ENCODE peak calls at places on chromosomes 12 and 14, in six cellular contexts. E is DND-41; Q is right cardiac atrium; T is uterus; A is naive thymus-derived CD4-positive, alpha-beta T cell; P is fibroblast of lung. V is an unnamed sample. For H3K9me3 and H3K4me1, the result is how much of the 10 kb centered on the place peaks cover.

GRCh38 chr12:46523863-46524770 is 151.5 kb upstream of the SLC38A2 start:
- DNase-seq in E (peak), Q (no peak), T (no peak), A (peak), P (peak), V (no peak)

GRCh38 chr14:71833476-71833875 is 98.8 kb upstream of the RGS6 start:
- DNase-seq in E (no peak), Q (no peak), T (no peak), A (no peak), P (no peak), V (no peak)

GRCh38 chr12:87779858-87780498 is 249.2 kb downstream of the C12orf50 start:
- DNase-seq in E (no peak), Q (no peak), T (no peak), A (no peak), P (no peak), V (no peak)

GRCh38 chr12:31590730-31591307 is at the start of gene DENND5B:
- DNase-seq in E (peak), Q (peak), T (peak), A (no peak), P (peak), V (no peak)

GRCh38 chr12:13425766-13426165 is 229.2 kb downstream of the EMP1 start:
- DNase-seq in E (no peak), Q (no peak), T (no peak), A (no peak), P (peak), V (no peak)

GRCh38 chr12:105418232-105418631 is 87.7 kb downstream of the C12orf75 start:
- DNase-seq in E (no peak), Q (no peak), T (no peak), A (no peak), P (peak), V (no peak)

GRCh38 chr14:100056964-100057817 is 8.0 kb upstream of the EVL start:
- DNase-seq in E (peak), Q (no peak), T (no peak), A (peak), P (no peak), V (no peak)

GRCh38 chr12:123576611-123577010 is 7.7 kb upstream of the TMED2 start:
- DNase-seq in E (no peak), Q (no peak), T (no peak), A (no peak), P (peak), V (no peak)

GRCh38 chr12:3752096-3752709 is 706 bp downstream of the CRACR2A start:
- DNase-seq in E (peak), Q (peak), T (peak), A (peak), P (peak), V (no peak)

GRCh38 chr14:70317969-70318634 is 41.4 kb downstream of the COX16 start:
- DNase-seq in E (no peak), Q (no peak), T (no peak), A (no peak), P (peak), V (no peak)

GRCh38 chr12:65522956-65523857 is 244.7 kb downstream of the MSRB3 start:
- DNase-seq in E (no peak), Q (no peak), T (peak), A (no peak), P (peak), V (no peak)

GRCh38 chr12:131363841-131364425 is 347.0 kb upstream of the SFSWAP start:
- DNase-seq in E (no peak), Q (no peak), T (no peak), A (no peak), P (no peak), V (no peak)

GRCh38 chr12:122250536-122250935 is 15.8 kb downstream of the VPS33A start:
- DNase-seq in E (no peak), Q (no peak), T (no peak), A (no peak), P (no peak), V (no peak)

GRCh38 chr12:26116829-26117228 is 8.0 kb downstream of the BHLHE41 start:
- DNase-seq in E (no peak), Q (no peak), T (no peak), A (no peak), P (peak), V (no peak)

GRCh38 chr12:46160081-46160980 is 108.5 kb downstream of the SLC38A1 start:
- DNase-seq in E (no peak), Q (peak), T (peak), A (no peak), P (peak), V (no peak)

GRCh38 chr12:19454837-19455236 is 15.5 kb downstream of the AEBP2 start:
- DNase-seq in E (no peak), Q (no peak), T (no peak), A (no peak), P (no peak), V (no peak)

GRCh38 chr14:104143521-104144452 is 5.4 kb downstream of the KIF26A start:
- DNase-seq in E (no peak), Q (peak), T (no peak), A (no peak), P (no peak), V (no peak)

GRCh38 chr12:52184813-52185212 is 7.0 kb downstream of the KRT80 start:
- DNase-seq in E (no peak), Q (no peak), T (no peak), A (no peak), P (no peak), V (no peak)

DNA sequence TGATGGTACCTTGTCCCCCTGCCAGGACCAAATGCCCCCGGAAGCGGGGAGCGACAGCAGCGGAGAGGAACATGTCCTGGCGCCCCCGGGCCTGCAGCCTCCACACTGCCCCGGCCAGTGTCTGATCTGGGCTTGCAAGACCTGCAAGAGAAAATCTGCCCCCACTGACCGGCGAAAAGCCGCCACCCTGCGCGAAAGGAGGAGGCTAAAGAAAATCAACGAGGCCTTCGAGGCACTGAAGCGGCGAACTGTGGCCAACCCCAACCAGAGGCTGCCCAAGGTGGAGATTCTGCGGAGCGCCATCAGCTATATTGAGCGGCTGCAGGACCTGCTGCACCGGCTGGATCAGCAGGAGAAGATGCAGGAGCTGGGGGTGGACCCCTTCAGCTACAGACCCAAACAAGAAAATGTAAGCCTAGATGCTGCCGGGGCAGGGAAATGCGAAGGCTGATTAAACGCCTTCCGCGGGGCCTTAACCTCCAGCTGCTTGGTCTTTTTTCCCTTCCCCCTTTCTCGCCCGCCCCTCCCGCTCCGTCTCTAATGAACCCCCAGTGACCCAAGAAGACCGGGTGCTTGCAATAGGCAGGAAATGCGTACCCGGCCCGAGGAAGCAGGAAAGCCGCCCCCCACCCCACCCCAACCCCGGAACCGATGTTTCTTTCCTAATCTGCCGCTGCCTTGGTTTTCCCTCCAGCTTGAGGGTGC is 548 bp downstream of the MYF6 start:
- DNase-seq in E (no peak), Q (peak), T (no peak), A (no peak), P (no peak), V (no peak)
- H3K4me3 ChIP-seq in E (no peak), Q (peak), T (no peak), A (no peak), P (no peak), V (no peak)

GRCh38 chr14:106317593-106317992 is 791.2 kb downstream of the TMEM121 start:
- DNase-seq in E (peak), Q (no peak), T (no peak), A (no peak), P (no peak), V (no peak)

GRCh38 chr14:106318700-106319099 is 792.3 kb downstream of the TMEM121 start:
- DNase-seq in E (peak), Q (peak), T (no peak), A (peak), P (no peak), V (no peak)
- H3K9me3 ChIP-seq in E (under half), Q (under half), T (under half), A (under half), P (under half), V (under half)

DNA sequence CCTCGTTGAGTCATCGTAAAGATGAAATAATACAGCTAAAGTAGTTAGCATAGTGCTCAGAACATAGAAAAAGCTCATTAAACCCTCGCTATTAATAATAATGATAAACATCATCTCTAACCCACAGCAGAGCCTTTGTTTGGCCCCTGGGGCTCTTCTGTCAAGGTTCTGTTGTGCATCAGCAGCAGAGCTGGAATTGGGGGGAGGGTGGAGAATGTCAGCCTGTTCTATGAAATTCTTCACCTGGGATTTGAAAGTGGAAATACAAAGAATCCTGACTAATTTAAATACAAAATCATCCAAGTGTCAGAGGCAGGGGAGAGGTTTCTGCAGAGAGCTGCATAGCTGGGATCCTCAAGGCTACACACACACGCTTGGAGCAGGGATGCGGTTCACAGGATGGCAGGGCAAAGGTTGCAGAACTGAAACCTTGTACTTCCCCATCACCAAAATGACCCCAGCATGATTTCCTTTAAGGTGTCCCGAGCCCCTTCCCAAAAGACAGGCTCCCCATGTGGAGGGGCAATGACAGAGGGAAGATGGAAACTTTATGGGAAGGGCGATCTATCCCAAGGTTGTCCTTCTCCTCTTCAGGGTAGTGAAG is 71.8 kb downstream of the DAD1 start:
- DNase-seq in E (no peak), Q (no peak), T (no peak), A (no peak), P (no peak), V (no peak)
- H3K4me1 ChIP-seq in E (under half), Q (under half), T (under half), A (half or more), P (under half), V (under half)

GRCh38 chr12:14628771-14629170 is 61.1 kb upstream of the PLBD1 start:
- DNase-seq in E (no peak), Q (no peak), T (no peak), A (no peak), P (no peak), V (no peak)
- H3K4me3 ChIP-seq in E (no peak), Q (no peak), T (no peak), A (no peak), P (no peak), V (no peak)

GRCh38 chr14:105883066-105884005 is 357.0 kb downstream of the TMEM121 start:
- DNase-seq in E (no peak), Q (peak), T (peak), A (no peak), P (no peak), V (no peak)
- H3K9me3 ChIP-seq in E (under half), Q (under half), T (under half), A (under half), P (under half), V (under half)

GRCh38 chr12:76029982-76030377 is 1.6 kb downstream of the PHLDA1 start:
- DNase-seq in E (no peak), Q (peak), T (no peak), A (peak), P (peak), V (no peak)
- H3K4me1 ChIP-seq in E (under half), Q (under half), T (under half), A (under half), P (under half), V (under half)

DNA sequence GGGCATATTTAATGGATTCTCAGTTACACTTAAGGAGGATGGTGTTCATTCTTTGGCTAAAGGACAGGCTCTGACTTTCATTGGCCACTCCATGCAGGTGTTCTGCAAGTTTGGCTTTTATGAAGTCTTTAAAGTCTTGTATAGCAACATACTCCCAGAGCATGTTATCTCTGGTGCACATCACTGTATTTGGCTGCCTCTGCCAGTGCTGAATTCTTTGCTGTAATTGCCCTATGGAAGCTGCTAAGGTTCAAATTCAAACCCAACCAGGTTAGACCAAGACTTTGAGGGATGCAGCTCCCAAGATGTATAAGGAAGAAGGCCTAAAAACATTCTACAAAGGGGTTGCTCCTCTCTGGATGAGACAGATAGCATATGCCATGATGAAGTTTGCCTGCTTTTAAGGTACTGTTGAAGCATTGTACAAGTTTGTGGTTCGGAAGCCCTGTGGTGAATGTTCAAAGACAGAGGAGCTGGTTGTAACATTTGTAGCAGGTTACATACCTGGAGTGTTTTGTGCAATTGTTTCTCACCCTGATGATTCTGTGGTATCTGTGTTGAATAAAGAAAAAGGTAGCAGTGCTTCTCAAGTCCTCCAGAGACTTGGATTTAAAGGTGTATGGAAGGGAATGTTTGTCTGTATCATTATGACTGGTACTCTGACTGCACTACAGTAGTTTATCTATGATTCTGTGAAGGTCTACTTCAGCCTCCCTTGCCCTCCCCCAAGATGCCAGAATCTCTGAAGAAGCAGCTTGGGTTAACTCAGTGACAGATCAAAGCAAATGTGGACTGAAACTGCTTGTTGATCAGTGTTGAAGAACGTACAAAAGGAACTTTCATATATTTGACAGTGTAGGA is 19.4 kb downstream of the TMEM116 start:
- DNase-seq in E (peak), Q (no peak), T (no peak), A (peak), P (no peak), V (no peak)
- H3K4me3 ChIP-seq in E (peak), Q (no peak), T (no peak), A (peak), P (no peak), V (no peak)

GRCh38 chr14:92748259-92749016 is at the start of gene LGMN:
- DNase-seq in E (peak), Q (peak), T (peak), A (peak), P (peak), V (peak)
- H3K9me3 ChIP-seq in E (under half), Q (under half), T (under half), A (under half), P (under half), V (under half)

GRCh38 chr14:75432406-75432805 is 4.6 kb downstream of the JDP2 start:
- DNase-seq in E (no peak), Q (no peak), T (no peak), A (no peak), P (no peak), V (no peak)
- H3K4me1 ChIP-seq in E (under half), Q (under half), T (under half), A (under half), P (under half), V (under half)

GRCh38 chr12:69348162-69348938 is at the start of gene LYZ:
- DNase-seq in E (no peak), Q (no peak), T (no peak), A (no peak), P (no peak), V (no peak)
- H3K4me3 ChIP-seq in E (no peak), Q (no peak), T (no peak), A (no peak), P (no peak), V (no peak)